ENCODE peak calls at places on chromosome 14, in seven cellular contexts. K is fibroblast of the aortic adventitia; A is transverse colon; H is WTC11; P is CD4-positive, alpha-beta T cell; U is mesothelial cell of epicardium; M is cardiac fibroblast. B is an unnamed sample.

GRCh38 chr14:90555126-90556049 is 158.6 kb downstream of the CALM1 start:
- DNase-seq in U (no peak), M (no peak), K (no peak), A (no peak), H (no peak), P (no peak), B (no peak)

GRCh38 chr14:47435331-47435965 is 240.0 kb downstream of the MDGA2 start:
- DNase-seq in M (no peak), A (no peak), H (no peak), U (no peak), P (no peak), K (no peak), B (no peak)

GRCh38 chr14:104131968-104132732 is 6.2 kb upstream of the KIF26A start:
- DNase-seq in P (no peak), U (peak), K (no peak), A (peak), M (no peak), H (no peak), B (no peak)

GRCh38 chr14:24927809-24928208 is 122.1 kb downstream of the STXBP6 start:
- DNase-seq in P (no peak), H (no peak), A (no peak), K (no peak), M (no peak), U (no peak), B (no peak)

GRCh38 chr14:104436047-104436531 is 143.5 kb upstream of the C14orf180 start:
- DNase-seq in M (peak), A (peak), H (peak), K (no peak), U (no peak), P (no peak), B (no peak)

GRCh38 chr14:34211732-34212131 is 250.3 kb downstream of the SPTSSA start:
- DNase-seq in H (no peak), K (no peak), M (no peak), A (no peak), P (no peak), U (no peak), B (no peak)

GRCh38 chr14:65096323-65097089 is 5.8 kb downstream of the MAX start:
- DNase-seq in H (no peak), P (no peak), M (peak), K (peak), A (no peak), U (no peak), B (no peak)

GRCh38 chr14:35898217-35898775 is 72.2 kb downstream of the BRMS1L start:
- DNase-seq in A (no peak), U (no peak), K (no peak), H (peak), P (no peak), M (no peak), B (no peak)

GRCh38 chr14:91350813-91351507 is 66.7 kb downstream of the CCDC88C start:
- DNase-seq in M (no peak), U (no peak), A (no peak), P (no peak), K (no peak), H (no peak), B (peak)

GRCh38 chr14:85764809-85765208 is 234.9 kb downstream of the FLRT2 start:
- DNase-seq in U (no peak), P (no peak), M (no peak), K (peak), A (no peak), H (no peak), B (no peak)

GRCh38 chr14:59347511-59347900 is 117.7 kb downstream of the GPR135 start:
- DNase-seq in K (no peak), H (no peak), U (no peak), M (no peak), A (no peak), P (no peak), B (no peak)

GRCh38 chr14:68520637-68521556 is 272.0 kb downstream of the ZFP36L1 start:
- DNase-seq in A (peak), K (no peak), H (peak), P (no peak), M (no peak), U (no peak), B (no peak)

GRCh38 chr14:77910506-77910905 is 110.6 kb downstream of the ADCK1 start:
- DNase-seq in H (no peak), A (no peak), U (no peak), K (no peak), M (no peak), P (no peak), B (no peak)
- TF ChIP-seq CTCF in H (no peak), A (no peak), U (no peak), K (no peak), M (no peak), P (no peak), B (no peak)

DNA sequence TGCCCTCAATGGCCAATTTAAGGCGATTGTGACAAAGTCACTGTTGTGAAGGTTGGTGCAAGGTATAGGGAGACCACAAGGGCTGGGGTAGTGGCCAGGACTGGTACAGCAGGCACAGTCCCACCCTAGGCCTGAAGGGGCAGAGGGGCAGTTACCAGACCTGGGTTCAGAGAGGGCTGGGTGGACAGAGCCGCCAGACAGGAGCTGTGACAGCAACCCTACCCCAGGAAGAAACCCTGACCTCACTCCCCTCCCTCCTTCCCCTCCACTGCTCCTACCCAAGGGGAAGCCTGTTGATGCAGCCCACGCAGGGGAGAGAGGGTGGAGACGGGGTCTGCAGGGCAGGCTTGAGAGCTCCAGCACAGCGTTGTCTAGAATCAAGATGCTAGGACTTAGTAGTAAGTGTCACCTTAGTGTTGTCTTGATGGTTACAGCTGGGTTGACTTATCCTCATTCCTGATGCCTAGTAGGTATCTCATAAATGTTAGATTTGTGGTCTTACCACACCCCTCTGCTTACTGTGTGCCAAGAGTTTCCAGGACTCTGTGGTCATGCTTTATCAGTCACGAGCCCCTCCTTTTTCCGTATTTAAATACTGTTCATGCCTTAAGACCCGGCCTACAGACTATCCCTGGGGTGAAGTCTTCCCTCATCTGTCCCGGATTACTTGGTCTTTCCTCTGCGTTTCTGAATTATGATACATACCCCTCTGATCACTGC is 14.4 kb downstream of the EML1 start:
- DNase-seq in K (peak), U (no peak), P (no peak), M (peak), H (peak), A (no peak), B (no peak)
- TF ChIP-seq CTCF in K (peak), U (no peak), P (no peak), M (peak), H (no peak), A (no peak), B (no peak)

GRCh38 chr14:70906785-70907171 is 481 bp upstream of the PCNX1 start:
- DNase-seq in A (no peak), M (no peak), H (no peak), U (no peak), P (no peak), K (peak), B (no peak)
- TF ChIP-seq CTCF in A (no peak), M (no peak), H (no peak), U (no peak), P (no peak), K (no peak), B (no peak)

GRCh38 chr14:54108481-54109471 is 152.2 kb upstream of the BMP4 start:
- DNase-seq in K (peak), U (no peak), H (no peak), A (no peak), M (peak), P (no peak), B (no peak)
- TF ChIP-seq CTCF in K (no peak), U (no peak), H (no peak), A (no peak), M (no peak), P (no peak), B (no peak)

DNA sequence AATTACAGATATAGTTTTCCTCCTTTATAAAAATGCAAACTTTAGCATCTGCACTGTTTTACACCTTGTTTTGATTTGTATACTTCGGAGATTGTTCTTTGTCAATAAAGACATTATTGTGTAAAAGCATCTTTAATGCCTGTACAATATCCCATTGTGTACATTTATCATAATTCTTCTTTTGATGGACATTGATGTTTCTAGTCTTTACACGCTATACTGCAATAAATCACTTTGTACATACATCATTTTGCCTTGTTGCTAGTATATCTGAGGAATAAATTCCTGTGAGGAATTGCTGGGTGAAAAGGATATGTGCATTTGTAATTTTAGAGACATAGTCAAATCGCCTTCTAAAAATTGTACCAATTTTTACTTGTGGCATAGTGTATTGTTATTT is 30.4 kb downstream of the WDR20 start:
- DNase-seq in H (no peak), M (no peak), P (no peak), U (no peak), K (no peak), A (no peak), B (no peak)
- TF ChIP-seq CTCF in H (no peak), M (no peak), P (no peak), U (no peak), K (no peak), A (no peak), B (no peak)

GRCh38 chr14:55436530-55436929 is 3.9 kb downstream of the TBPL2 start:
- DNase-seq in P (no peak), K (no peak), H (no peak), U (no peak), M (no peak), A (no peak), B (no peak)

GRCh38 chr14:55441286-55441685 is 870 bp upstream of the TBPL2 start:
- DNase-seq in U (no peak), P (no peak), K (no peak), A (no peak), H (no peak), M (no peak), B (no peak)

GRCh38 chr14:55434805-55435174 is 5.6 kb downstream of the TBPL2 start:
- DNase-seq in P (no peak), K (no peak), H (no peak), U (no peak), M (no peak), A (no peak), B (no peak)

GRCh38 chr14:55440385-55440784 is at the start of gene TBPL2:
- DNase-seq in U (no peak), H (peak), M (no peak), P (no peak), A (no peak), K (no peak), B (no peak)

DNA sequence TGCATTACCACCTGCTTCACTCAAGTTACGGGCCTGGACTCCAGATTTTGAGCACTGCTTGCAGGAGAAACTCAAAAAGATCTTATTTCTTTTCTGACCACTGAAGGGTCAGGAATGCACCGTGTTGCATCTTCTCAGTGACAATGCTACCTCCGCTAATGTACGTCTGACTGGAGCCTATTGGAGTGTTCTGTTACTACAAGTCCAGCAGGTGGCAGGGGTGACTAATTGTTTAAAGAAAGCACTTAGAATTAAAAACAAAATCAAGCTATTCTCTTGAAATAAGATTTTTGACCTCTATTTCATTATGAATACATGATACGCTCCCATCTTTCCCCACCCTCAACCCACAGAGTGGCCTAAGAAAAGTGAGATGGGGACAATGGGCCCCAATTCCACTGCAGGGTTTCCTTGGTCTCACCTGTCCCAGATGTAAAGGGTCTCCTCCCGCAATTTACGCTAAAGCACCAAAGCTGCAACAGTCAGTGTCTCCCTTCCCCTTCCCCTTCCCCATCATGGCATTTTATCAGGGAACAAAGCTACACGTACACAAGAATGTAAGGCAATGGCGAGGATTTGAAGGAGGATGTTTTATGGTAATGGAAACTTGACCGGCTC is 2.2 kb downstream of the TBPL2 start:
- DNase-seq in M (peak), U (no peak), K (peak), P (no peak), A (no peak), H (no peak), B (no peak)
- TF ChIP-seq CTCF in M (peak), U (peak), K (peak), P (no peak), A (peak), H (peak), B (no peak)

DNA sequence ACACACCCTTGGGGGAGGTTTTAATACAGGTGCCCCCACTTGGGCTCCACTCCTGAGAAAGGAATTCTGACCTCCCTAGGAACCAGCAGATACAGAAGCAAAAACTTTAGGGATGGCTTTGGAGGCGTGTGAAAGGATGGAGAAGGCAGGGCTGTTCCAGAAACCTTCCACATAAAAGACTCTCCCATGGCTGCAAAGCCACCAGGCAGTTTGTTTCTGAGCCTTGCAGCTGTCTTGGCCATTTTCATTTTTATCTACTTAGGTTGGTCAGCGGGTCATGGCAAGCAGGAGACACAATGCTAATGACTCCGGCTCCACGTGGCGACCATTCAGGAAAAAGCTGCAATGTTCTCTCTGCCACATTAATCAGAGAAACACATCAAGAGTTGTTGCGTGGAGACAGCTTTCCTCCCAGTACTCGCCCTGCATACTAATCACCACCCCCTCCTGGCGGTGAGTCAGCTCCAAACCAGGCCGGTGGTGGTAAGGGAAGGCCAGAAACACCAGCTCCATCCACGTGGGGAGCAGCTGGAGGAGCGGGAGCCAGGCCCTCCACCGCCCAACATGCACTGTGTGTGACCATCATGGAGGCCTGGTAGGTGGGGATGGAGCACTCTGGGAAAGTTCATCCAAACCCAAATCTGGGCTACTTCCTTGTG is 30.9 kb upstream of the IRF2BPL start:
- DNase-seq in P (no peak), U (no peak), A (no peak), M (peak), K (peak), H (peak), B (no peak)
- TF ChIP-seq CTCF in P (no peak), U (no peak), A (no peak), M (peak), K (peak), H (no peak), B (no peak)

GRCh38 chr14:93914278-93914677 is 12.9 kb upstream of the FAM181A start:
- DNase-seq in H (no peak), K (peak), P (no peak), U (no peak), A (no peak), M (no peak), B (no peak)
- TF ChIP-seq CTCF in H (no peak), K (no peak), P (no peak), U (no peak), A (no peak), M (no peak), B (no peak)

DNA sequence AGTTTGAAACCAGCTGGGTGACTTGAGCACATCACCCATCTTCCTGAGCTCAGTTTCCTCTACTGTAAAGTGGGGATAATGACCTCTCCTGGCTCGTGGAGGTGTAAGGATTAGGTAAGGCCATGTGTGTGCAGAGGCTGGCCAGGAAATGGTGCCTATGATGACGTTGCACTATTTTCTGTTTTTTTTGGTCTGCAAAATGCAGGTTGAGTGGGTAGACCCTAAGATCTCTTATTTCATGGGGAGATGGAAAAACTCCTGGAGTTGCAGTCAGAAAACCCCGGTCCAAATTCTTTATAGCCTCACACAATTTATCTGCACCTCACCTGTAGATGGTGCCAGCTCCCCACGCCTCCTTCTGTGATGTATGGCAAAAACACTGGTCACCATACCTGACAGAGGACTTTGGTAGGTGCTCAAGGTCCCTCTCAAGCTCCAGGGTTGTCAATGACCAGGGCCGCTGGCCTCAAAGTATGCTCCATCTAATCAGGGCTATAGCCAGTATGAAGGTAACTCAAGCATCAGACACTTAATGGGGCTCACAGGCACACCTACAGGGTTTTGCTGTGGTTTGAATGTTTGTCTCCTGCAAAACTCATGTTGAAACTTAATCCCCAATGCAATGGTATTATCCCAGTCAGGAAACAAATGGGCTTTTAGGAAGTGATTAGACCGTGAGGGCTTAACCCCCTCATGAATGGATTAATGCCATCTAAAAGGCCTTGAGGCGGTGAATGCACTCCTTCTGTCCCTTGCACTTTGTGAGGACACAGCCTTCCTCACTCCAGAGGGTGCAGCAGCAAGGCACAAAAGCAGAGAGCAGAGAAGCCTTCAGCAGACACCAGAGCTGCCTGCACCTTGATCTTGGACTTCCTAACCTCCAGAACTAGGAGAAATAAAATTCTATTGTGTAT is 17.6 kb downstream of the C14orf132 start:
- DNase-seq in H (peak), M (no peak), U (no peak), P (no peak), A (no peak), K (no peak), B (no peak)
- TF ChIP-seq CTCF in H (no peak), M (no peak), U (no peak), P (no peak), A (no peak), K (no peak), B (no peak)

GRCh38 chr14:22036541-22036940 is 362.9 kb upstream of the OR4E1 start:
- DNase-seq in H (no peak), K (no peak), P (no peak), M (no peak), A (no peak), U (no peak), B (no peak)

GRCh38 chr14:22044193-22044592 is 370.6 kb upstream of the OR4E1 start:
- DNase-seq in P (no peak), U (no peak), K (no peak), A (no peak), H (no peak), M (no peak), B (no peak)

GRCh38 chr14:22040781-22041125 is 367.1 kb upstream of the OR4E1 start:
- DNase-seq in P (no peak), M (no peak), U (no peak), A (no peak), K (no peak), H (no peak), B (no peak)

GRCh38 chr14:22046063-22046462 is 372.4 kb upstream of the OR4E1 start:
- DNase-seq in M (no peak), K (no peak), U (no peak), P (no peak), A (no peak), H (no peak), B (no peak)

DNA sequence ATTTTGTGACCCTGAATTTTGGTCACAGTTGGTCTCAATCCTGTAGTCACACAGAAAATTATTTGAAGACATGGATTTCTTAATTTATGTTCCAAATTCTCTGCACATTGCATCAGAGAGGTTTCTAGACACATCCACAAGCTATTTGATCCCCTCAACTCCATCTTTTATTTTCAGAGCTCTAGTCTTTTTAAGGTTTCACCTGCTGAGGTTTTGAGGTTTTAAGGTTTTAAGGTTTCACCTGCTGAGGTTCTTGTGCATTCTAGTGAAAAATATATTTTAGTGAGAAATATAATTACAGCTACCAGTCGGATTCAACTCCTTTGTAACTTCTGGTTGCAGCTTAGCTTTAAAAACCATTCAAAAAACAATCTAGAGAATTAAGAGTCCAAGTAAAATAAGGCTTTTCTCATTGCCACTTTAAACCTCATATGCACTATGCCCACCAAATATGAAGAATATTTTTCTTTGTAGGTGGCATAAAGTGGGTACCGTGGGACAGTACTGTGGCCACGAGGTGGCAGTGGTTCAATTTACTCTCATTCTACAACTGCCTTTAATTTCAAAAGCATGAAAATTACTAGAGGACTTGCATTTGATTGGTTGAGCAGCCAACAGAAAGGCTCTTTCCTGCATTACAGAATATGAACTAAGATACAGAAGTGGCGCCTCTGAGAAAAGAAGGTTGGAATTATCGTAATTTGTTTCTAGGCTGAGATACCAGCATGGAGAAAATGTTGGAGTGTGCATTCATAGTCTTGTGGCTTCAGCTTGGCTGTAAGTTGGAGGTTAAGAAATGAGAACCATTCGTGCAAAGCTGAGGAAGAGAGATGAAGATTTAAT is 366.5 kb upstream of the OR4E1 start:
- DNase-seq in A (no peak), M (peak), U (no peak), K (no peak), P (peak), H (no peak), B (no peak)
- TF ChIP-seq CTCF in A (peak), M (peak), U (peak), K (peak), P (peak), H (no peak), B (peak)